ENCODE peak calls at places on chromosomes 11 and 22, in four cellular contexts. R, L, Q and T are unnamed samples.

GRCh38 chr11:128603003-128603715 is 15.8 kb upstream of the ETS1 start:
- DNase-seq in R (no peak), L (no peak), Q (no peak), T (no peak)

GRCh38 chr11:61333638-61334433 is 808 bp downstream of the TKFC start:
- DNase-seq in R (no peak), L (no peak), Q (no peak), T (no peak)

GRCh38 chr22:19109198-19110063 is 12.8 kb downstream of the DGCR2 start:
- DNase-seq in R (no peak), L (no peak), Q (no peak), T (no peak)

GRCh38 chr11:97965849-97966646 is 1054.7 kb upstream of the CNTN5 start:
- DNase-seq in R (no peak), L (no peak), Q (no peak), T (no peak)

GRCh38 chr22:44926491-44927415 is 83.1 kb downstream of the PHF21B start:
- DNase-seq in R (no peak), L (peak; percentile 27), Q (no peak), T (no peak)

GRCh38 chr11:84264066-84264465 is 977.9 kb upstream of the CCDC90B start:
- DNase-seq in R (no peak), L (no peak), Q (no peak), T (no peak)

GRCh38 chr11:111018571-111018970 is 227.0 kb upstream of the POU2AF2 start:
- DNase-seq in R (no peak), L (no peak), Q (no peak), T (no peak)

GRCh38 chr22:33051960-33052839 is 6.0 kb downstream of the SYN3 start:
- DNase-seq in R (no peak), L (no peak), Q (no peak), T (no peak)

GRCh38 chr11:62680825-62681240 is 2.0 kb upstream of the UBXN1 start:
- DNase-seq in R (no peak), L (peak; percentile 52), Q (no peak), T (no peak)

GRCh38 chr11:21988477-21988876 is 204.4 kb upstream of the ANO5 start:
- DNase-seq in R (no peak), L (no peak), Q (no peak), T (no peak)

GRCh38 chr11:108916935-108917334 is 252.1 kb downstream of the DDX10 start:
- DNase-seq in R (no peak), L (no peak), Q (no peak), T (no peak)

GRCh38 chr11:15346907-15347306 is 232.2 kb downstream of the INSC start:
- DNase-seq in R (no peak), L (no peak), Q (no peak), T (no peak)

GRCh38 chr11:62508336-62509058 is 38.1 kb downstream of the AHNAK start:
- DNase-seq in R (peak; percentile 85), L (peak; percentile 58), Q (no peak), T (no peak)

GRCh38 chr11:113106507-113106906 is 145.3 kb downstream of the NCAM1 start:
- DNase-seq in R (no peak), L (no peak), Q (no peak), T (no peak)

GRCh38 chr11:45876401-45876800 is 9.1 kb upstream of the MAPK8IP1 start:
- DNase-seq in R (no peak), L (peak; percentile 21), Q (no peak), T (no peak)

GRCh38 chr11:64126796-64127195 is 39.1 kb downstream of the MACROD1 start:
- DNase-seq in R (no peak), L (no peak), Q (no peak), T (no peak)

GRCh38 chr11:36774603-36775002 is 176.6 kb upstream of the RAG2 start:
- DNase-seq in R (no peak), L (no peak), Q (no peak), T (no peak)

GRCh38 chr11:119734788-119735187 is 5.8 kb upstream of the NECTIN1 start:
- DNase-seq in R (no peak), L (no peak), Q (no peak), T (no peak)

GRCh38 chr11:6351782-6352181 is 31.5 kb upstream of the CAVIN3 start:
- DNase-seq in R (no peak), L (no peak), Q (no peak), T (no peak)

GRCh38 chr11:78662811-78663210 is 88.1 kb upstream of the NARS2 start:
- DNase-seq in R (no peak), L (no peak), Q (no peak), T (no peak)

GRCh38 chr11:130847517-130847916 is 68.8 kb downstream of the SNX19 start:
- DNase-seq in R (no peak), L (no peak), Q (no peak), T (no peak)

GRCh38 chr11:14075118-14075601 is 112.6 kb downstream of the SPON1 start:
- DNase-seq in R (no peak), L (no peak), Q (peak; percentile 29), T (no peak)

GRCh38 chr11:10909141-10909883 is 51.5 kb upstream of the ZBED5 start:
- DNase-seq in R (no peak), L (no peak), Q (no peak), T (no peak)

GRCh38 chr22:26579331-26579886 is 10.5 kb downstream of the TPST2 start:
- DNase-seq in R (no peak), L (no peak), Q (no peak), T (no peak)

DNA sequence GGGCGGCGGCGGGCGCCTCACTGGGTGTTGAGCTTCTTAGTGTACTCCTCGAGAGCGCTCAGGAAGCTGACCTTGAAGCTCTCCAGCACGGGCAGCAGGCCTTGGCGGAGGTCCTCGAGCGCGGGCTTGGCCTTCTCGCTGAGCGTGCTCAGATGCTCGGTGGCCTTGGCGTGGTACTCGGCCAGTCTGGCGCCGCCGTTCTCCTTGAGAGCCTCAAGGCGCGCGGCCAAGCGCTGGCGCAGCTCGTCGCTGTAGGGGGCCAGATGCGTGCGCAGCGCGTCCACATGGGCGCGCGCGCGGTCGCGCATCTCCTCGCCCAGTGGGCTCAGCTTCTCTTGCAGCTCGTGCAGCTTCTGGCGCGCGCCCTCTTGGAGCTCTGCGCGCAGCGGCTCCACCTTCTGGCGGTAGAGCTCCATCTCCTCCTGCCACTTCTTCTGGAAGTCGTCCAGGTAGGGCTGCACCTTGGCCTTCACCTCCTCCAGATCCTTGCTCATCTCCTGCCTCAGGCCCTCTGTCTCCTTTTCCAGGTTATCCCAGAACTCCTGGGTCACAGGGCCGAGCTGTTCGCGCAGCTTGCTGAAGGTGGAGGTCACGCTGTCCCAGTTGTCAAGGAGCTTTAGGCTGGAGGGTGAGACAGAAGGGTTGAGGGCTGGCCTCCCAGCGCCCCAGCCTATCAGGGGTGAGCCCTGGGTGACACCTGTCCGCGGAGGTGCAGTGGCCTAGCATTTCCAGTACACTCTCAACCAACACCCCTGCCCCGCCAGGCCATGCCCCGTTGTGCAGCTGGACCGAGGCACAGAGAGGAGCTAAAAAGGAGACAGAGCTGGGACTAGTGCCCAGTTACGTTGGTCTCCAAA is 1.4 kb downstream of the APOA1 start:
- DNase-seq in R (peak; percentile 83), L (peak; percentile 100), Q (peak; percentile 90), T (peak; percentile 82)
- TF ChIP-seq CTCF in R (peak; percentile 52), L (peak; percentile 53), Q (peak; percentile 62), T (no peak)

GRCh38 chr11:69689484-69690319 is 14.1 kb downstream of the FGF19 start:
- DNase-seq in R (no peak), L (no peak), Q (no peak), T (no peak)
- TF ChIP-seq CTCF in R (no peak), L (no peak), Q (no peak), T (no peak)

GRCh38 chr22:24485608-24486007 is 9.5 kb upstream of the UPB1 start:
- DNase-seq in R (no peak), L (no peak), Q (no peak), T (no peak)
- TF ChIP-seq CTCF in R (no peak), L (no peak), Q (peak; percentile 16), T (no peak)

GRCh38 chr11:44095506-44096359 is at the start of gene EXT2:
- DNase-seq in R (peak; percentile 90), L (peak; percentile 94), Q (peak; percentile 84), T (peak; percentile 80)
- TF ChIP-seq CTCF in R (peak; percentile 79), L (peak; percentile 87), Q (peak; percentile 66), T (peak; percentile 88)